ENCODE peak calls at places on chromosomes 11 and 22, in seven cellular contexts. Q is upper lobe of left lung, C is A549, A is SK-N-SH, R is HepG2, Z is sigmoid colon, J is tibial nerve. Y is an unnamed sample.

GRCh38 chr11:61294717-61295595 is at the start of gene VWCE:
- DNase-seq in Q (peak; percentile 91), J (no peak), A (peak; percentile 89), R (peak; percentile 76), Z (peak; percentile 70), C (peak; percentile 50), Y (peak; percentile 71)

GRCh38 chr11:115256326-115257197 is 247.7 kb downstream of the CADM1 start:
- DNase-seq in A (peak; percentile 22), R (no peak), C (no peak), Q (no peak), Z (no peak), J (no peak), Y (no peak)

GRCh38 chr11:11780843-11781242 is 60.9 kb upstream of the USP47 start:
- DNase-seq in Q (no peak), Z (no peak), A (no peak), R (no peak), J (no peak), C (no peak), Y (no peak)

GRCh38 chr11:82701847-82702520 is 31.7 kb downstream of the FAM181B start:
- DNase-seq in A (peak; percentile 49), R (peak; percentile 37), J (no peak), Q (no peak), Z (no peak), C (peak; percentile 19), Y (no peak)

GRCh38 chr11:57155838-57156583 is 25.7 kb upstream of the LRRC55 start:
- DNase-seq in C (no peak), Q (no peak), R (no peak), Z (no peak), A (peak; percentile 44), J (no peak), Y (no peak)

GRCh38 chr11:73157141-73158010 is 15.3 kb upstream of the FCHSD2 start:
- DNase-seq in Q (peak; percentile 58), J (no peak), C (no peak), A (peak; percentile 21), R (peak; percentile 59), Z (peak; percentile 62), Y (no peak)

GRCh38 chr11:27398413-27398780 is 35.4 kb upstream of the CCDC34 start:
- DNase-seq in A (no peak), J (no peak), Z (no peak), R (no peak), Q (no peak), C (no peak), Y (no peak)

GRCh38 chr11:2223153-2223794 is 47.1 kb downstream of the ASCL2 start:
- DNase-seq in Q (no peak), Z (no peak), C (no peak), A (no peak), J (no peak), R (no peak), Y (no peak)

GRCh38 chr11:101866619-101867491 is 48.0 kb upstream of the CEP126 start:
- DNase-seq in C (peak; percentile 90), R (peak; percentile 93), J (no peak), Z (no peak), A (no peak), Q (no peak), Y (no peak)

DNA sequence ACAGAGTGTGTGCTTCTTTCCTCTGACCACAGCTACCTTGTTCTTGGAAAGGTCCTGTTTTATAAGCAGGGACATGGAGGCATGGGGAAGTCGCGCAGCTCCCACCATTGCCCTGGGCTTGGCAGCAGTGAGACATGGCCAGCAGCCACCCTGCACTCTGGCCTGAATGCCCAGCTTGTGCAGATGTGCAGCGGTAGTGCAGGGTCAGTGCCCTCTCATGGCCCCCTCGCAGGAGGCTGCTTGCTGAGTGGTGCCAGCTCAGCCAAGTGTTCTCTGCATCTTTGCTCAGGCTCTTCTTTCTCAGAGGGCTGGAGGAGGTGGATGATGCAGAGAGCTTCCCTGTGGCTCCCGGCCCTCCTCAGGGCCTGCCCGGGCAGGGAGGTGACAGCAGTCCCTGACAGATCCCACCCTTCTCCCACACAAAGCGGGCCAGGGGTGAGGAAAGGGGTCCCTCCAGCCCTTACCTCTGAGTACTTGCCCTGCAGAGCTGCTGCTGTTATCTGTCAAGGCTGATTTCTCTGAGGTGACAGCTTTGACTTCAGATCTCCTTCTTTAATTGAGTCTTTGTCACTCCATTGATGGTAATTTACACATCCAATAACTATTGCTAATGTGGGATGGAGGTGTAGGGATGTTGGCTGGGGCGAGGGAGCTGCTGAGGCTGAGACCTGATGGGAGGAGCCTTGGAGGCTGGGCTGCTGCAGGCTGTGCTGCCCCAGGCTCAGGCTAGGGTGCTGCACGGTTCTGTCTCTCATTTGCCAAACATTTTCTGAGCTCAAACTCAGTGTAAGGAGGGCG is 47.4 kb upstream of the B3GAT1 start:
- DNase-seq in A (no peak), Q (no peak), C (no peak), J (no peak), Z (peak; percentile 46), R (no peak), Y (no peak)
- TF ChIP-seq EP300 in A (no peak), Q (no peak), C (no peak), J (no peak), Z (no peak), R (no peak), Y (no peak)

GRCh38 chr11:9858218-9858617 is 194.3 kb downstream of the SWAP70 start:
- DNase-seq in A (peak; percentile 6), Z (no peak), C (peak; percentile 28), J (no peak), Q (no peak), R (peak; percentile 23), Y (no peak)

GRCh38 chr11:9858822-9859221 is 194.9 kb downstream of the SWAP70 start:
- DNase-seq in Q (no peak), C (peak; percentile 32), J (no peak), A (peak; percentile 36), R (peak; percentile 37), Z (no peak), Y (no peak)

GRCh38 chr11:9853929-9854557 is 190.2 kb downstream of the SWAP70 start:
- DNase-seq in R (no peak), Q (no peak), Z (no peak), J (no peak), A (no peak), C (no peak), Y (no peak)

GRCh38 chr11:9852465-9852864 is 188.6 kb downstream of the SWAP70 start:
- DNase-seq in Q (no peak), J (no peak), R (no peak), C (no peak), A (no peak), Z (no peak), Y (no peak)

DNA sequence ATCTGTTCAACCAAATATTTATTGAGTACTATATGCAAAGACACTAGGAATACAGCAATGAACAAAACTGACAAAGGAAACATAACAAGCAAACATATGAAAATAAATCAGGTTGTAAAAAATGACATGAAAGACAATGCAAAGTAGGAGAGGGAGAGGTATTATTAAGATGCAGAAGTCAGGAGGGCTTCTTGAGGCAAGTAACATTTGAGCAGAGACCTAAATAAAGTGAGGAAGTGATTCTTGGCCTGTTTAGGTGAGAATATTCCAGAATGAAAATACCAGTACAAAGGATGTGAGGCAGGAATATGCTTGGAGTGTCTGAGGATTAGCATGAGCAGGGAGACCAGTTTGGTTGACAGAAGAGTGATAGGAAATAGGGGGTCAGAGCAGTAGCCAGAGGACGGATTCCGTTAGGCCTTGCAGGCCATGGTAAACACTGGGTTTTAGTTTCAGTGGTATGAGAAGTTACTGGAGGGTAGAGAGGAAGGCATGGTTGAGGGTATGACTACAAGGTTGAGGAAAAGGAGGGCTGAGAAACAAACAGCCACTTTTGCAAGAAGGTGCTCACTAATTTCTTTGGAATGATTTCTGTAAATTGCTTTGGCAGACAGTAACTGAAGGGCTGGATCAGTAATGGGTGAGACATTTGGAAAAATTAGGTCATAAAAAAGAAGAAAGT is 191.8 kb downstream of the SWAP70 start:
- DNase-seq in Q (no peak), C (no peak), J (no peak), Z (no peak), R (no peak), A (no peak), Y (no peak)
- H3K4me1 ChIP-seq in Q (peaks cover 16% of the 10 kb centered on the region), C (peaks cover 46% of the 10 kb centered on the region), J (peaks cover 9% of the 10 kb centered on the region), Z (no peaks in the 10 kb centered on the region), R (peaks cover 42% of the 10 kb centered on the region), A (peaks cover 23% of the 10 kb centered on the region), Y (peaks cover 22% of the 10 kb centered on the region)

GRCh38 chr22:47017245-47017644 is 254.8 kb downstream of the TBC1D22A start:
- DNase-seq in R (no peak), A (no peak), Z (peak; percentile 50), Q (no peak), J (no peak), C (no peak), Y (peak; percentile 11)
- H3K9me3 ChIP-seq in R (peaks cover 4% of the 10 kb centered on the region), A (no peaks in the 10 kb centered on the region), Z (no peaks in the 10 kb centered on the region), Q (no peaks in the 10 kb centered on the region), J (no peaks in the 10 kb centered on the region), C (no peaks in the 10 kb centered on the region), Y (no peaks in the 10 kb centered on the region)

DNA sequence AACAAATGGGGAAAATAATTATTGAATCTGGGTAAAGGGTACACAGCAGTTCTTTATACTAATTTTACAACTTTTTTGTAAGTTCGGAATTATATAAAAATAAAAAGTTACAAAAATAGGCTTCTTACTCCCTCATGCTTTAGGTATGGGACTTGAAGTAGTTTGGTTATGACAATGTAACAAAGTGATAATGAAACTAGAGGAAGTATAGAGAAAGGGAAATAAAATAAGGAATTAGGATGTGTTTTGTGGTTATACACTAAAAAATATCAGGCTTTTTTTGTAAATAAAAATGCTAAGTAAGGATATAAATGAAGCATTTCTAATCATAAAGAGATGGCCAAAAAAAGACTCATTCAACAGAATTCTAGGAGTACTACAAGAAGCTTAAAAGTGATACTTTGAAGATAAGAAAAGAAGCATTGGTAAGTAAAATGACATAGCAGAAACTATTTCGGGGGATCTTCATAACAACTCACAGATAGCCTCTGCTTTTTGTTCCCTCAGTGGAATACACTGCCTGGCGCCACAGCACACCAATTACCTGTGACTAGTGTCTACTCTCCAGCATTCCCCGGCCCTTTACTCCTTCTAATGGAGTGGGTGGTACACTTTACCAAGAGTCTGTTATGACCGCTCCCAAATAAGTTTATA is 322.7 kb upstream of the PITPNB start:
- DNase-seq in Z (no peak), C (no peak), Q (no peak), J (no peak), R (no peak), A (no peak), Y (no peak)
- TF ChIP-seq EP300 in Z (no peak), C (no peak), Q (no peak), J (no peak), R (no peak), A (no peak), Y (no peak)

DNA sequence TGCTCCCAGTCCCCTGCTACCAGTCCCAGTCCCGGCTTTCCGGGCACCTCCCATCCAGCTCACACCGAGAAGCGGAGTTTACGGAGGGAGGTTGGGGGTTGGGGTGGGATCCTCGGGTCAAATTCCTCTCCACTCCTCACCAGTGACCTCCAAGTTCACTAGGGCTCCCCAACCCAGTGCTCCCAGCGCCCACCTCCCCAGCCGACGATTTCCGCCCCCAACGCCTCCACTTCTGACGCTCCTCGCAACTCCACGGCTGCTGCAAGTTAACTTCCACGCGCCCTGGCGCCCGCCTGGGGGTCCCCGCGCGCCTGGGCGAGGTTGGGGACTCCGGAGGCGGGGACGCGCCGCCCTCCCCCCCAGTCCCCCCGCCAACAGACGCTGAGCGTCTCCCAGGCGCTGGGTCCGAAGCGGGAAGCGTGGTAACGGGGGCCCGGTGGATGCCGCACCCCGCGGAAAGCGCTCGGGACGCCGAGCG is 526 bp downstream of the TPST2 start:
- DNase-seq in A (peak; percentile 60), Z (no peak), R (no peak), Q (no peak), J (no peak), C (peak; percentile 20), Y (peak; percentile 38)
- H3K4me1 ChIP-seq in A (peaks cover 10% of the 10 kb centered on the region), Z (peaks cover 4% of the 10 kb centered on the region), R (peaks cover 33% of the 10 kb centered on the region), Q (peaks cover 78% of the 10 kb centered on the region), J (peaks cover 21% of the 10 kb centered on the region), C (peaks cover 16% of the 10 kb centered on the region), Y (peaks cover 6% of the 10 kb centered on the region)

GRCh38 chr11:97860237-97860636 is 1160.5 kb upstream of the CNTN5 start:
- DNase-seq in R (no peak), Q (no peak), J (no peak), A (no peak), C (no peak), Z (no peak), Y (no peak)
- H3K9me3 ChIP-seq in R (peaks cover 13% of the 10 kb centered on the region), Q (no peaks in the 10 kb centered on the region), J (no peaks in the 10 kb centered on the region), A (no peaks in the 10 kb centered on the region), C (no peaks in the 10 kb centered on the region), Z (no peaks in the 10 kb centered on the region), Y (peaks cover 4% of the 10 kb centered on the region)

Y was measured in stomach.